ENCODE peak calls at places on chromosomes 4 and X, in eight cellular contexts. V is NCI-H1092; E is NCI-H2029; Y is T-helper 22 cell; M is heart left ventricle; B is cardiac muscle cell; F is LoVo; H is CD8-positive, alpha-beta T cell. R is an unnamed sample.

GRCh38 chr4:184170996-184171395 is 46.7 kb downstream of the ENPP6 start:
- DNase-seq in V (no peak), E (no peak), Y (no peak), M (peak; percentile 37), B (peak; percentile 62), F (no peak), H (no peak), R (no peak)

GRCh38 chr4:129899849-129900248 is 803.9 kb downstream of the C4orf33 start:
- DNase-seq in V (no peak), E (no peak), Y (no peak), M (no peak), B (no peak), F (peak; percentile 9), H (no peak), R (no peak)

GRCh38 chrX:421646-422325 is 35.1 kb upstream of the PPP2R3B start:
- DNase-seq in V (no peak), E (no peak), Y (no peak), M (no peak), B (no peak), F (no peak), H (no peak), R (no peak)

GRCh38 chr4:27178066-27178465 is 317.4 kb downstream of the STIM2 start:
- DNase-seq in V (no peak), E (no peak), Y (no peak), M (no peak), B (no peak), F (no peak), H (no peak), R (no peak)

GRCh38 chr4:26273308-26273980 is 47.4 kb upstream of the RBPJ start:
- DNase-seq in V (no peak), E (no peak), Y (no peak), M (peak; percentile 57), B (no peak), F (no peak), H (no peak), R (no peak)

GRCh38 chr4:73978886-73979285 is 2.9 kb downstream of the PF4 start:
- DNase-seq in V (no peak), E (no peak), Y (no peak), M (no peak), B (no peak), F (peak; percentile 46), H (no peak), R (no peak)

GRCh38 chr4:76197971-76198410 is 15.6 kb downstream of the SCARB2 start:
- DNase-seq in V (peak; percentile 91), E (peak; percentile 86), Y (no peak), M (peak; percentile 69), B (no peak), F (no peak), H (no peak), R (no peak)

GRCh38 chr4:61442936-61443335 is 242.8 kb downstream of the ADGRL3 start:
- DNase-seq in V (no peak), E (no peak), Y (no peak), M (no peak), B (no peak), F (no peak), H (no peak), R (no peak)

GRCh38 chr4:41533685-41534084 is 4.3 kb upstream of the LIMCH1 start:
- DNase-seq in V (no peak), E (no peak), Y (no peak), M (no peak), B (no peak), F (no peak), H (no peak), R (no peak)

GRCh38 chr4:184330008-184330400 is 112.3 kb upstream of the ENPP6 start:
- DNase-seq in V (no peak), E (no peak), Y (no peak), M (no peak), B (no peak), F (no peak), H (no peak), R (no peak)

GRCh38 chr4:25180524-25181131 is 20.4 kb upstream of the SEPSECS start:
- DNase-seq in V (peak; percentile 16), E (no peak), Y (no peak), M (no peak), B (peak; percentile 76), F (peak; percentile 26), H (peak; percentile 40), R (peak; percentile 32)

GRCh38 chr4:97624204-97624603 is 519.1 kb downstream of the STPG2 start:
- DNase-seq in V (no peak), E (no peak), Y (no peak), M (no peak), B (no peak), F (no peak), H (no peak), R (no peak)

GRCh38 chr4:148243837-148244236 is 198.4 kb downstream of the NR3C2 start:
- DNase-seq in V (no peak), E (no peak), Y (no peak), M (no peak), B (no peak), F (no peak), H (no peak), R (no peak)

GRCh38 chr4:133130171-133130570 is 18.9 kb upstream of the PCDH10 start:
- DNase-seq in V (no peak), E (no peak), Y (no peak), M (no peak), B (no peak), F (no peak), H (no peak), R (no peak)

GRCh38 chrX:132592880-132593279 is 104.0 kb upstream of the MBNL3 start:
- DNase-seq in V (peak; percentile 79), E (peak; percentile 49), Y (no peak), M (no peak), B (peak; percentile 49), F (no peak), H (no peak), R (no peak)

GRCh38 chrX:155577682-155578081 is 35.1 kb downstream of the TMLHE start:
- DNase-seq in V (no peak), E (no peak), Y (no peak), M (no peak), B (no peak), F (no peak), H (peak; percentile 11), R (no peak)

GRCh38 chr4:76811604-76812412 is 86.1 kb downstream of the SOWAHB start:
- DNase-seq in V (no peak), E (no peak), Y (no peak), M (peak; percentile 73), B (no peak), F (no peak), H (no peak), R (no peak)

GRCh38 chrX:12947545-12948235 is 27.2 kb upstream of the TMSB4X start:
- DNase-seq in V (peak; percentile 38), E (no peak), Y (no peak), M (no peak), B (no peak), F (no peak), H (no peak), R (no peak)

GRCh38 chr4:163048447-163048846 is 118.2 kb downstream of the NAF1 start:
- DNase-seq in V (no peak), E (no peak), Y (no peak), M (no peak), B (peak; percentile 25), F (peak; percentile 20), H (no peak), R (peak; percentile 34)

GRCh38 chr4:169234137-169234855 is 36.5 kb downstream of the SH3RF1 start:
- DNase-seq in V (no peak), E (no peak), Y (no peak), M (no peak), B (no peak), F (no peak), H (no peak), R (no peak)

GRCh38 chr4:2459589-2460349 is 9.1 kb upstream of the RNF4 start:
- DNase-seq in V (no peak), E (no peak), Y (no peak), M (no peak), B (no peak), F (no peak), H (no peak), R (no peak)

GRCh38 chr4:150308824-150309472 is 230.7 kb downstream of the DCLK2 start:
- DNase-seq in V (no peak), E (no peak), Y (no peak), M (no peak), B (no peak), F (no peak), H (no peak), R (no peak)

GRCh38 chr4:87953776-87954175 is 21.7 kb upstream of the SPP1 start:
- DNase-seq in V (no peak), E (no peak), Y (no peak), M (no peak), B (no peak), F (no peak), H (no peak), R (no peak)

GRCh38 chr4:54098375-54098774 is 1.6 kb upstream of the GSX2 start:
- DNase-seq in V (no peak), E (no peak), Y (no peak), M (no peak), B (no peak), F (no peak), H (no peak), R (no peak)